ENCODE peak calls at places on chromosomes 11 and 22, in five cellular contexts. C is smooth muscle cell of the brain vasculature, I is GM12865, M is progenitor cell of endocrine pancreas, L is NCI-H1694 treated with DMSO at 0.1 percent for 48 hours. N is an unnamed sample.

GRCh38 chr11:68575025-68575665 is 109.2 kb upstream of the GAL start:
- DNase-seq in C (no peak), I (no peak), M (no peak), L (no peak), N (no peak)

GRCh38 chr11:73346186-73346935 is 29.8 kb upstream of the RELT start:
- DNase-seq in C (no peak), I (no peak), M (no peak), L (no peak), N (no peak)

GRCh38 chr11:68140496-68141246 is 19.5 kb upstream of the CHKA start:
- DNase-seq in C (no peak), I (no peak), M (no peak), L (no peak), N (no peak)

GRCh38 chr11:56783448-56784041 is 35.0 kb upstream of the OR9G4 start:
- DNase-seq in C (peak; percentile 13), I (peak; percentile 69), M (no peak), L (peak; percentile 5), N (peak; percentile 55)

GRCh38 chr11:101863361-101863760 is 51.4 kb upstream of the CEP126 start:
- DNase-seq in C (no peak), I (no peak), M (no peak), L (no peak), N (peak; percentile 64)

GRCh38 chr11:46421257-46421880 is 29.8 kb upstream of the CHRM4 start:
- DNase-seq in C (no peak), I (no peak), M (no peak), L (no peak), N (no peak)

GRCh38 chr22:21866821-21867527 is 471 bp downstream of the MAPK1 start:
- DNase-seq in C (no peak), I (peak; percentile 30), M (peak; percentile 27), L (no peak), N (no peak)

GRCh38 chr11:94785509-94785908 is 17.4 kb downstream of the AMOTL1 start:
- DNase-seq in C (no peak), I (no peak), M (no peak), L (no peak), N (no peak)

GRCh38 chr11:116485425-116485824 is 287.4 kb downstream of the BUD13 start:
- DNase-seq in C (no peak), I (no peak), M (no peak), L (no peak), N (no peak)

GRCh38 chr11:16612801-16613400 is 125.5 kb upstream of the C11orf58 start:
- DNase-seq in C (no peak), I (no peak), M (no peak), L (no peak), N (no peak)

GRCh38 chr11:119366690-119367620 is 14.5 kb downstream of the USP2 start:
- DNase-seq in C (no peak), I (no peak), M (no peak), L (no peak), N (no peak)

GRCh38 chr11:34653851-34654490 is 33.1 kb downstream of the EHF start:
- DNase-seq in C (no peak), I (no peak), M (no peak), L (no peak), N (peak; percentile 98)

GRCh38 chr22:33409134-33409533 is 351.0 kb upstream of the SYN3 start:
- DNase-seq in C (no peak), I (no peak), M (no peak), L (no peak), N (no peak)